ENCODE peak calls at places on chromosomes 4 and X, in ten cellular contexts. One of them, this sample, is unnamed.
A peak's percentile ranks its signal among the peaks of the same experiment; 100 is the strongest.

GRCh38 chr4:111630705-111631104 is 514.5 kb upstream of the FAM241A start:
- DNase-seq in RPMI7951: peak; percentile 25
- DNase-seq in HTR-8/SVneo: peak; percentile 20
- DNase-seq in COR-L47: peak; percentile 72
- DNase-seq in NCI-H1694 treated with DMSO at 0.1 percent for 48 hours: peak; percentile 25
- DNase-seq in NCI-H146: no peak
- DNase-seq in neuronal stem cell: no peak
- DNase-seq in cardiac fibroblast: peak; percentile 46
- DNase-seq in activated T-cell treated with anti-CD3 and anti-CD28 coated beads, Interleukin-2, amount 50 U/mL, for 48 hours: no peak
- DNase-seq in NCI-H2029: no peak
- DNase-seq in this sample: peak; percentile 48

GRCh38 chr4:24569662-24570061 is 14.7 kb downstream of the DHX15 start:
- DNase-seq in RPMI7951: no peak
- DNase-seq in HTR-8/SVneo: no peak
- DNase-seq in neuronal stem cell: no peak
- DNase-seq in cardiac fibroblast: no peak
- DNase-seq in NCI-H2029: no peak
- DNase-seq in COR-L47: no peak
- DNase-seq in NCI-H146: no peak
- DNase-seq in NCI-H1694 treated with DMSO at 0.1 percent for 48 hours: no peak
- DNase-seq in activated T-cell treated with anti-CD3 and anti-CD28 coated beads, Interleukin-2, amount 50 U/mL, for 48 hours: no peak
- DNase-seq in this sample: no peak

GRCh38 chr4:13543091-13543581 is 1.2 kb downstream of the NKX3-2 start:
- DNase-seq in NCI-H2029: no peak
- DNase-seq in activated T-cell treated with anti-CD3 and anti-CD28 coated beads, Interleukin-2, amount 50 U/mL, for 48 hours: peak; percentile 34
- DNase-seq in neuronal stem cell: no peak
- DNase-seq in NCI-H146: no peak
- DNase-seq in COR-L47: no peak
- DNase-seq in RPMI7951: no peak
- DNase-seq in cardiac fibroblast: no peak
- DNase-seq in HTR-8/SVneo: no peak
- DNase-seq in NCI-H1694 treated with DMSO at 0.1 percent for 48 hours: no peak
- DNase-seq in this sample: no peak

GRCh38 chr4:87353592-87353991 is 30.9 kb upstream of the HSD17B13 start:
- DNase-seq in NCI-H2029: peak; percentile 0
- DNase-seq in HTR-8/SVneo: peak; percentile 23
- DNase-seq in activated T-cell treated with anti-CD3 and anti-CD28 coated beads, Interleukin-2, amount 50 U/mL, for 48 hours: peak; percentile 49
- DNase-seq in cardiac fibroblast: peak; percentile 67
- DNase-seq in RPMI7951: no peak
- DNase-seq in neuronal stem cell: peak; percentile 24
- DNase-seq in NCI-H1694 treated with DMSO at 0.1 percent for 48 hours: no peak
- DNase-seq in NCI-H146: peak; percentile 0
- DNase-seq in COR-L47: peak; percentile 4
- DNase-seq in this sample: peak; percentile 32

GRCh38 chrX:54238588-54238987 is 55.5 kb upstream of the FAM120C start:
- DNase-seq in RPMI7951: no peak
- DNase-seq in neuronal stem cell: no peak
- DNase-seq in NCI-H2029: no peak
- DNase-seq in NCI-H1694 treated with DMSO at 0.1 percent for 48 hours: no peak
- DNase-seq in activated T-cell treated with anti-CD3 and anti-CD28 coated beads, Interleukin-2, amount 50 U/mL, for 48 hours: no peak
- DNase-seq in COR-L47: no peak
- DNase-seq in NCI-H146: no peak
- DNase-seq in HTR-8/SVneo: no peak
- DNase-seq in cardiac fibroblast: no peak
- DNase-seq in this sample: no peak

GRCh38 chr4:174324725-174325124 is 41.0 kb downstream of the CEP44 start:
- DNase-seq in NCI-H146: no peak
- DNase-seq in COR-L47: no peak
- DNase-seq in cardiac fibroblast: peak; percentile 25
- DNase-seq in RPMI7951: peak; percentile 26
- DNase-seq in HTR-8/SVneo: no peak
- DNase-seq in NCI-H2029: no peak
- DNase-seq in neuronal stem cell: no peak
- DNase-seq in NCI-H1694 treated with DMSO at 0.1 percent for 48 hours: no peak
- DNase-seq in activated T-cell treated with anti-CD3 and anti-CD28 coated beads, Interleukin-2, amount 50 U/mL, for 48 hours: no peak
- DNase-seq in this sample: peak; percentile 1

GRCh38 chrX:48956728-48957414 is 536 bp downstream of the OTUD5 start:
- DNase-seq in NCI-H2029: no peak
- DNase-seq in RPMI7951: peak; percentile 16
- DNase-seq in NCI-H146: peak; percentile 6
- DNase-seq in NCI-H1694 treated with DMSO at 0.1 percent for 48 hours: no peak
- DNase-seq in neuronal stem cell: no peak
- DNase-seq in COR-L47: no peak
- DNase-seq in cardiac fibroblast: no peak
- DNase-seq in activated T-cell treated with anti-CD3 and anti-CD28 coated beads, Interleukin-2, amount 50 U/mL, for 48 hours: peak; percentile 65
- DNase-seq in HTR-8/SVneo: no peak
- DNase-seq in this sample: no peak

GRCh38 chrX:56978172-56978571 is 17.2 kb downstream of the SPIN3 start:
- DNase-seq in RPMI7951: peak; percentile 52
- DNase-seq in cardiac fibroblast: peak; percentile 55
- DNase-seq in COR-L47: no peak
- DNase-seq in NCI-H1694 treated with DMSO at 0.1 percent for 48 hours: peak; percentile 16
- DNase-seq in NCI-H2029: peak; percentile 20
- DNase-seq in NCI-H146: peak; percentile 41
- DNase-seq in activated T-cell treated with anti-CD3 and anti-CD28 coated beads, Interleukin-2, amount 50 U/mL, for 48 hours: peak; percentile 49
- DNase-seq in HTR-8/SVneo: peak; percentile 6
- DNase-seq in neuronal stem cell: no peak
- DNase-seq in this sample: peak; percentile 35

GRCh38 chr4:1072830-1073446 is 40.4 kb downstream of the RNF212 start:
- DNase-seq in cardiac fibroblast: peak; percentile 73
- DNase-seq in RPMI7951: peak; percentile 53
- DNase-seq in COR-L47: peak; percentile 49
- DNase-seq in NCI-H1694 treated with DMSO at 0.1 percent for 48 hours: peak; percentile 7
- DNase-seq in NCI-H2029: peak; percentile 5
- DNase-seq in NCI-H146: peak; percentile 20
- DNase-seq in neuronal stem cell: peak; percentile 27
- DNase-seq in HTR-8/SVneo: peak; percentile 59
- DNase-seq in activated T-cell treated with anti-CD3 and anti-CD28 coated beads, Interleukin-2, amount 50 U/mL, for 48 hours: peak; percentile 71
- DNase-seq in this sample: peak; percentile 32

GRCh38 chr4:182017038-182017437 is 226.2 kb upstream of the TENM3 start:
- DNase-seq in NCI-H2029: no peak
- DNase-seq in COR-L47: no peak
- DNase-seq in HTR-8/SVneo: no peak
- DNase-seq in NCI-H146: no peak
- DNase-seq in NCI-H1694 treated with DMSO at 0.1 percent for 48 hours: no peak
- DNase-seq in cardiac fibroblast: no peak
- DNase-seq in neuronal stem cell: no peak
- DNase-seq in RPMI7951: no peak
- DNase-seq in activated T-cell treated with anti-CD3 and anti-CD28 coated beads, Interleukin-2, amount 50 U/mL, for 48 hours: no peak
- DNase-seq in this sample: no peak

GRCh38 chr4:20362148-20362547 is 110.4 kb downstream of the SLIT2 start:
- DNase-seq in NCI-H1694 treated with DMSO at 0.1 percent for 48 hours: no peak
- DNase-seq in HTR-8/SVneo: no peak
- DNase-seq in NCI-H2029: no peak
- DNase-seq in activated T-cell treated with anti-CD3 and anti-CD28 coated beads, Interleukin-2, amount 50 U/mL, for 48 hours: no peak
- DNase-seq in COR-L47: no peak
- DNase-seq in neuronal stem cell: no peak
- DNase-seq in RPMI7951: no peak
- DNase-seq in cardiac fibroblast: no peak
- DNase-seq in NCI-H146: no peak
- DNase-seq in this sample: no peak

GRCh38 chr4:40908702-40909362 is 159.1 kb downstream of the NSUN7 start:
- DNase-seq in NCI-H2029: peak; percentile 71
- DNase-seq in neuronal stem cell: peak; percentile 77
- DNase-seq in activated T-cell treated with anti-CD3 and anti-CD28 coated beads, Interleukin-2, amount 50 U/mL, for 48 hours: peak; percentile 86
- DNase-seq in RPMI7951: peak; percentile 73
- DNase-seq in NCI-H146: peak; percentile 60
- DNase-seq in HTR-8/SVneo: peak; percentile 82
- DNase-seq in cardiac fibroblast: peak; percentile 83
- DNase-seq in COR-L47: peak; percentile 41
- DNase-seq in NCI-H1694 treated with DMSO at 0.1 percent for 48 hours: peak; percentile 17
- DNase-seq in this sample: peak; percentile 79

GRCh38 chr4:78951862-78952472 is 12.7 kb upstream of the PAQR3 start:
- DNase-seq in NCI-H146: peak; percentile 49
- DNase-seq in NCI-H1694 treated with DMSO at 0.1 percent for 48 hours: peak; percentile 44
- DNase-seq in HTR-8/SVneo: peak; percentile 11
- DNase-seq in RPMI7951: peak; percentile 35
- DNase-seq in NCI-H2029: peak; percentile 4
- DNase-seq in activated T-cell treated with anti-CD3 and anti-CD28 coated beads, Interleukin-2, amount 50 U/mL, for 48 hours: no peak
- DNase-seq in COR-L47: peak; percentile 40
- DNase-seq in cardiac fibroblast: peak; percentile 65
- DNase-seq in neuronal stem cell: peak; percentile 20
- DNase-seq in this sample: peak; percentile 21

GRCh38 chr4:99821918-99822503 is 5.4 kb downstream of the DAPP1 start:
- DNase-seq in NCI-H1694 treated with DMSO at 0.1 percent for 48 hours: no peak
- DNase-seq in neuronal stem cell: no peak
- DNase-seq in COR-L47: no peak
- DNase-seq in NCI-H146: no peak
- DNase-seq in activated T-cell treated with anti-CD3 and anti-CD28 coated beads, Interleukin-2, amount 50 U/mL, for 48 hours: no peak
- DNase-seq in HTR-8/SVneo: no peak
- DNase-seq in RPMI7951: no peak
- DNase-seq in NCI-H2029: no peak
- DNase-seq in cardiac fibroblast: no peak
- DNase-seq in this sample: no peak

GRCh38 chr4:153909672-153910071 is 120.8 kb upstream of the SFRP2 start:
- DNase-seq in cardiac fibroblast: no peak
- DNase-seq in HTR-8/SVneo: no peak
- DNase-seq in RPMI7951: no peak
- DNase-seq in activated T-cell treated with anti-CD3 and anti-CD28 coated beads, Interleukin-2, amount 50 U/mL, for 48 hours: no peak
- DNase-seq in NCI-H146: no peak
- DNase-seq in NCI-H1694 treated with DMSO at 0.1 percent for 48 hours: no peak
- DNase-seq in COR-L47: no peak
- DNase-seq in neuronal stem cell: no peak
- DNase-seq in NCI-H2029: no peak
- DNase-seq in this sample: no peak

GRCh38 chr4:57231781-57232180 is 121.6 kb upstream of the IGFBP7 start:
- DNase-seq in neuronal stem cell: no peak
- DNase-seq in activated T-cell treated with anti-CD3 and anti-CD28 coated beads, Interleukin-2, amount 50 U/mL, for 48 hours: no peak
- DNase-seq in NCI-H1694 treated with DMSO at 0.1 percent for 48 hours: no peak
- DNase-seq in RPMI7951: no peak
- DNase-seq in NCI-H2029: no peak
- DNase-seq in HTR-8/SVneo: no peak
- DNase-seq in cardiac fibroblast: peak; percentile 4
- DNase-seq in COR-L47: no peak
- DNase-seq in NCI-H146: no peak
- DNase-seq in this sample: no peak

GRCh38 chrX:69127466-69127865 is 37.8 kb downstream of the PJA1 start:
- DNase-seq in neuronal stem cell: no peak
- DNase-seq in activated T-cell treated with anti-CD3 and anti-CD28 coated beads, Interleukin-2, amount 50 U/mL, for 48 hours: no peak
- DNase-seq in NCI-H2029: no peak
- DNase-seq in HTR-8/SVneo: no peak
- DNase-seq in cardiac fibroblast: no peak
- DNase-seq in NCI-H1694 treated with DMSO at 0.1 percent for 48 hours: no peak
- DNase-seq in RPMI7951: no peak
- DNase-seq in COR-L47: no peak
- DNase-seq in NCI-H146: no peak
- DNase-seq in this sample: no peak

GRCh38 chrX:27622883-27623282 is 32.7 kb downstream of the DCAF8L2 start:
- DNase-seq in HTR-8/SVneo: no peak
- DNase-seq in NCI-H146: no peak
- DNase-seq in NCI-H1694 treated with DMSO at 0.1 percent for 48 hours: no peak
- DNase-seq in RPMI7951: no peak
- DNase-seq in neuronal stem cell: no peak
- DNase-seq in NCI-H2029: no peak
- DNase-seq in activated T-cell treated with anti-CD3 and anti-CD28 coated beads, Interleukin-2, amount 50 U/mL, for 48 hours: no peak
- DNase-seq in cardiac fibroblast: no peak
- DNase-seq in COR-L47: no peak
- DNase-seq in this sample: no peak

GRCh38 chrX:30951003-30951402 is 61.9 kb upstream of the TAB3 start:
- DNase-seq in activated T-cell treated with anti-CD3 and anti-CD28 coated beads, Interleukin-2, amount 50 U/mL, for 48 hours: no peak
- DNase-seq in NCI-H2029: no peak
- DNase-seq in HTR-8/SVneo: no peak
- DNase-seq in cardiac fibroblast: no peak
- DNase-seq in NCI-H1694 treated with DMSO at 0.1 percent for 48 hours: no peak
- DNase-seq in NCI-H146: no peak
- DNase-seq in neuronal stem cell: no peak
- DNase-seq in RPMI7951: no peak
- DNase-seq in COR-L47: no peak
- DNase-seq in this sample: no peak

GRCh38 chr4:126405369-126405982 is 1090.7 kb downstream of the FAT4 start:
- DNase-seq in NCI-H1694 treated with DMSO at 0.1 percent for 48 hours: peak; percentile 4
- DNase-seq in cardiac fibroblast: peak; percentile 64
- DNase-seq in NCI-H146: no peak
- DNase-seq in HTR-8/SVneo: no peak
- DNase-seq in RPMI7951: peak; percentile 5
- DNase-seq in neuronal stem cell: no peak
- DNase-seq in COR-L47: peak; percentile 21
- DNase-seq in NCI-H2029: no peak
- DNase-seq in activated T-cell treated with anti-CD3 and anti-CD28 coated beads, Interleukin-2, amount 50 U/mL, for 48 hours: no peak
- DNase-seq in this sample: peak; percentile 12

GRCh38 chr4:22338806-22339205 is 177.1 kb downstream of the ADGRA3 start:
- DNase-seq in NCI-H146: no peak
- DNase-seq in RPMI7951: no peak
- DNase-seq in neuronal stem cell: no peak
- DNase-seq in activated T-cell treated with anti-CD3 and anti-CD28 coated beads, Interleukin-2, amount 50 U/mL, for 48 hours: no peak
- DNase-seq in HTR-8/SVneo: no peak
- DNase-seq in NCI-H1694 treated with DMSO at 0.1 percent for 48 hours: no peak
- DNase-seq in COR-L47: no peak
- DNase-seq in cardiac fibroblast: peak; percentile 1
- DNase-seq in NCI-H2029: no peak
- DNase-seq in this sample: no peak

GRCh38 chr4:155543126-155543765 is 123.4 kb upstream of the GUCY1A1 start:
- DNase-seq in neuronal stem cell: no peak
- DNase-seq in COR-L47: no peak
- DNase-seq in cardiac fibroblast: peak; percentile 49
- DNase-seq in NCI-H1694 treated with DMSO at 0.1 percent for 48 hours: no peak
- DNase-seq in RPMI7951: peak; percentile 77
- DNase-seq in activated T-cell treated with anti-CD3 and anti-CD28 coated beads, Interleukin-2, amount 50 U/mL, for 48 hours: no peak
- DNase-seq in NCI-H2029: no peak
- DNase-seq in HTR-8/SVneo: no peak
- DNase-seq in NCI-H146: no peak
- DNase-seq in this sample: peak; percentile 31

GRCh38 chr4:177070533-177070932 is 239.1 kb upstream of the NEIL3 start:
- DNase-seq in RPMI7951: no peak
- DNase-seq in NCI-H146: no peak
- DNase-seq in cardiac fibroblast: no peak
- DNase-seq in NCI-H2029: no peak
- DNase-seq in neuronal stem cell: no peak
- DNase-seq in COR-L47: no peak
- DNase-seq in HTR-8/SVneo: no peak
- DNase-seq in NCI-H1694 treated with DMSO at 0.1 percent for 48 hours: no peak
- DNase-seq in activated T-cell treated with anti-CD3 and anti-CD28 coated beads, Interleukin-2, amount 50 U/mL, for 48 hours: no peak
- DNase-seq in this sample: peak; percentile 31

GRCh38 chr4:120709986-120710385 is 212.5 kb downstream of the PRDM5 start:
- DNase-seq in RPMI7951: peak; percentile 3
- DNase-seq in NCI-H146: no peak
- DNase-seq in neuronal stem cell: no peak
- DNase-seq in activated T-cell treated with anti-CD3 and anti-CD28 coated beads, Interleukin-2, amount 50 U/mL, for 48 hours: no peak
- DNase-seq in COR-L47: no peak
- DNase-seq in cardiac fibroblast: peak; percentile 63
- DNase-seq in HTR-8/SVneo: no peak
- DNase-seq in NCI-H1694 treated with DMSO at 0.1 percent for 48 hours: no peak
- DNase-seq in NCI-H2029: no peak
- DNase-seq in this sample: peak; percentile 54

GRCh38 chrX:140580478-140580877 is 75.6 kb upstream of the SOX3 start:
- DNase-seq in RPMI7951: no peak
- DNase-seq in NCI-H1694 treated with DMSO at 0.1 percent for 48 hours: no peak
- DNase-seq in activated T-cell treated with anti-CD3 and anti-CD28 coated beads, Interleukin-2, amount 50 U/mL, for 48 hours: no peak
- DNase-seq in cardiac fibroblast: no peak
- DNase-seq in NCI-H2029: no peak
- DNase-seq in COR-L47: no peak
- DNase-seq in neuronal stem cell: no peak
- DNase-seq in HTR-8/SVneo: no peak
- DNase-seq in NCI-H146: no peak
- DNase-seq in this sample: no peak

This sample was measured in HFFc6.